ENCODE peak calls at places on chromosome 14, in five cellular contexts. One of them, this sample, is unnamed.

GRCh38 chr14:64303471-64303917 is 9.3 kb upstream of the ESR2 start:
- DNase-seq in uterus: no peak
- DNase-seq in iris pigment epithelial cell: peak
- DNase-seq in EL: peak
- DNase-seq in stimulated activated CD8-positive, alpha-beta memory T cell treated with anti-CD3 and anti-CD28 coated beads, Interleukin-4, amount 100 ng/mL, for 48 hours: no peak
- DNase-seq in this sample: peak

GRCh38 chr14:56133547-56133946 is 15.3 kb downstream of the PELI2 start:
- DNase-seq in uterus: no peak
- DNase-seq in iris pigment epithelial cell: no peak
- DNase-seq in EL: no peak
- DNase-seq in stimulated activated CD8-positive, alpha-beta memory T cell treated with anti-CD3 and anti-CD28 coated beads, Interleukin-4, amount 100 ng/mL, for 48 hours: no peak
- DNase-seq in this sample: no peak

GRCh38 chr14:88831285-88831684 is 6.8 kb downstream of the TTC8 start:
- DNase-seq in uterus: no peak
- DNase-seq in iris pigment epithelial cell: peak
- DNase-seq in EL: peak
- DNase-seq in stimulated activated CD8-positive, alpha-beta memory T cell treated with anti-CD3 and anti-CD28 coated beads, Interleukin-4, amount 100 ng/mL, for 48 hours: no peak
- DNase-seq in this sample: peak

GRCh38 chr14:70653662-70654061 is 11.9 kb downstream of the TTC9 start:
- DNase-seq in uterus: no peak
- DNase-seq in iris pigment epithelial cell: no peak
- DNase-seq in EL: no peak
- DNase-seq in stimulated activated CD8-positive, alpha-beta memory T cell treated with anti-CD3 and anti-CD28 coated beads, Interleukin-4, amount 100 ng/mL, for 48 hours: no peak
- DNase-seq in this sample: no peak

GRCh38 chr14:76844223-76844622 is 18.0 kb downstream of the LRRC74A start:
- DNase-seq in uterus: peak
- DNase-seq in iris pigment epithelial cell: peak
- DNase-seq in EL: peak
- DNase-seq in stimulated activated CD8-positive, alpha-beta memory T cell treated with anti-CD3 and anti-CD28 coated beads, Interleukin-4, amount 100 ng/mL, for 48 hours: peak
- DNase-seq in this sample: no peak

GRCh38 chr14:103126873-103127304 is 3.6 kb downstream of the TNFAIP2 start:
- DNase-seq in uterus: peak
- DNase-seq in iris pigment epithelial cell: no peak
- DNase-seq in EL: no peak
- DNase-seq in stimulated activated CD8-positive, alpha-beta memory T cell treated with anti-CD3 and anti-CD28 coated beads, Interleukin-4, amount 100 ng/mL, for 48 hours: no peak
- DNase-seq in this sample: no peak

GRCh38 chr14:94764573-94764972 is 5.3 kb downstream of the GSC start:
- DNase-seq in uterus: no peak
- DNase-seq in iris pigment epithelial cell: no peak
- DNase-seq in EL: no peak
- DNase-seq in stimulated activated CD8-positive, alpha-beta memory T cell treated with anti-CD3 and anti-CD28 coated beads, Interleukin-4, amount 100 ng/mL, for 48 hours: no peak
- DNase-seq in this sample: no peak

GRCh38 chr14:96929969-96930368 is 132.8 kb downstream of the VRK1 start:
- DNase-seq in uterus: no peak
- DNase-seq in iris pigment epithelial cell: no peak
- DNase-seq in EL: no peak
- DNase-seq in stimulated activated CD8-positive, alpha-beta memory T cell treated with anti-CD3 and anti-CD28 coated beads, Interleukin-4, amount 100 ng/mL, for 48 hours: no peak
- DNase-seq in this sample: no peak

GRCh38 chr14:103695331-103696026 is 19.8 kb downstream of the XRCC3 start:
- DNase-seq in uterus: no peak
- DNase-seq in iris pigment epithelial cell: no peak
- DNase-seq in EL: no peak
- DNase-seq in stimulated activated CD8-positive, alpha-beta memory T cell treated with anti-CD3 and anti-CD28 coated beads, Interleukin-4, amount 100 ng/mL, for 48 hours: no peak
- DNase-seq in this sample: no peak

GRCh38 chr14:96126339-96126770 is 78.3 kb upstream of the BDKRB2 start:
- DNase-seq in uterus: no peak
- DNase-seq in iris pigment epithelial cell: peak
- DNase-seq in EL: no peak
- DNase-seq in stimulated activated CD8-positive, alpha-beta memory T cell treated with anti-CD3 and anti-CD28 coated beads, Interleukin-4, amount 100 ng/mL, for 48 hours: peak
- DNase-seq in this sample: no peak

GRCh38 chr14:55412686-55413085 is 1.1 kb upstream of the ATG14 start:
- DNase-seq in uterus: no peak
- DNase-seq in iris pigment epithelial cell: no peak
- DNase-seq in EL: no peak
- DNase-seq in stimulated activated CD8-positive, alpha-beta memory T cell treated with anti-CD3 and anti-CD28 coated beads, Interleukin-4, amount 100 ng/mL, for 48 hours: no peak
- DNase-seq in this sample: no peak

GRCh38 chr14:97337670-97338069 is 540.5 kb downstream of the VRK1 start:
- DNase-seq in uterus: no peak
- DNase-seq in iris pigment epithelial cell: no peak
- DNase-seq in EL: no peak
- DNase-seq in stimulated activated CD8-positive, alpha-beta memory T cell treated with anti-CD3 and anti-CD28 coated beads, Interleukin-4, amount 100 ng/mL, for 48 hours: no peak
- DNase-seq in this sample: no peak

GRCh38 chr14:60722163-60722835 is 1.9 kb downstream of the SIX4 start:
- DNase-seq in uterus: peak
- DNase-seq in iris pigment epithelial cell: peak
- DNase-seq in EL: peak
- DNase-seq in stimulated activated CD8-positive, alpha-beta memory T cell treated with anti-CD3 and anti-CD28 coated beads, Interleukin-4, amount 100 ng/mL, for 48 hours: peak
- DNase-seq in this sample: no peak

GRCh38 chr14:60509438-60510253 is 700 bp downstream of the SIX6 start:
- DNase-seq in uterus: no peak
- DNase-seq in iris pigment epithelial cell: no peak
- DNase-seq in EL: no peak
- DNase-seq in stimulated activated CD8-positive, alpha-beta memory T cell treated with anti-CD3 and anti-CD28 coated beads, Interleukin-4, amount 100 ng/mL, for 48 hours: no peak
- DNase-seq in this sample: no peak

GRCh38 chr14:64644629-64645028 is 59.6 kb upstream of the PLEKHG3 start:
- DNase-seq in uterus: no peak
- DNase-seq in iris pigment epithelial cell: no peak
- DNase-seq in EL: no peak
- DNase-seq in stimulated activated CD8-positive, alpha-beta memory T cell treated with anti-CD3 and anti-CD28 coated beads, Interleukin-4, amount 100 ng/mL, for 48 hours: no peak
- DNase-seq in this sample: no peak

GRCh38 chr14:77123381-77124344 is 17.9 kb downstream of the ZDHHC22 start:
- DNase-seq in uterus: no peak
- DNase-seq in iris pigment epithelial cell: no peak
- DNase-seq in EL: no peak
- DNase-seq in stimulated activated CD8-positive, alpha-beta memory T cell treated with anti-CD3 and anti-CD28 coated beads, Interleukin-4, amount 100 ng/mL, for 48 hours: no peak
- DNase-seq in this sample: no peak

GRCh38 chr14:64920465-64920864 is 6.2 kb downstream of the CHURC1 start:
- DNase-seq in uterus: no peak
- DNase-seq in iris pigment epithelial cell: peak
- DNase-seq in EL: no peak
- DNase-seq in stimulated activated CD8-positive, alpha-beta memory T cell treated with anti-CD3 and anti-CD28 coated beads, Interleukin-4, amount 100 ng/mL, for 48 hours: no peak
- DNase-seq in this sample: no peak

GRCh38 chr14:34685819-34686428 is 28.5 kb downstream of the CFL2 start:
- DNase-seq in uterus: no peak
- DNase-seq in iris pigment epithelial cell: no peak
- DNase-seq in EL: no peak
- DNase-seq in stimulated activated CD8-positive, alpha-beta memory T cell treated with anti-CD3 and anti-CD28 coated beads, Interleukin-4, amount 100 ng/mL, for 48 hours: no peak
- DNase-seq in this sample: no peak

GRCh38 chr14:35883677-35884293 is 57.6 kb downstream of the BRMS1L start:
- DNase-seq in uterus: no peak
- DNase-seq in iris pigment epithelial cell: peak
- DNase-seq in EL: peak
- DNase-seq in stimulated activated CD8-positive, alpha-beta memory T cell treated with anti-CD3 and anti-CD28 coated beads, Interleukin-4, amount 100 ng/mL, for 48 hours: peak
- DNase-seq in this sample: no peak

GRCh38 chr14:87566986-87567385 is 426.0 kb downstream of the GALC start:
- DNase-seq in uterus: no peak
- DNase-seq in iris pigment epithelial cell: no peak
- DNase-seq in EL: peak
- DNase-seq in stimulated activated CD8-positive, alpha-beta memory T cell treated with anti-CD3 and anti-CD28 coated beads, Interleukin-4, amount 100 ng/mL, for 48 hours: no peak
- DNase-seq in this sample: no peak

GRCh38 chr14:22313172-22313801 is 275.7 kb downstream of the DAD1 start:
- DNase-seq in uterus: no peak
- DNase-seq in iris pigment epithelial cell: peak
- DNase-seq in EL: no peak
- DNase-seq in stimulated activated CD8-positive, alpha-beta memory T cell treated with anti-CD3 and anti-CD28 coated beads, Interleukin-4, amount 100 ng/mL, for 48 hours: no peak
- DNase-seq in this sample: no peak

GRCh38 chr14:69232388-69232787 is 27.6 kb upstream of the GALNT16 start:
- DNase-seq in uterus: no peak
- DNase-seq in iris pigment epithelial cell: no peak
- DNase-seq in EL: no peak
- DNase-seq in stimulated activated CD8-positive, alpha-beta memory T cell treated with anti-CD3 and anti-CD28 coated beads, Interleukin-4, amount 100 ng/mL, for 48 hours: no peak
- DNase-seq in this sample: no peak

GRCh38 chr14:23544511-23545447 is 6.8 kb downstream of the ZFHX2 start:
- DNase-seq in uterus: no peak
- DNase-seq in iris pigment epithelial cell: no peak
- DNase-seq in EL: no peak
- DNase-seq in stimulated activated CD8-positive, alpha-beta memory T cell treated with anti-CD3 and anti-CD28 coated beads, Interleukin-4, amount 100 ng/mL, for 48 hours: no peak
- DNase-seq in this sample: no peak

GRCh38 chr14:52703225-52703624 is 3.8 kb upstream of the PSMC6 start:
- DNase-seq in uterus: no peak
- DNase-seq in iris pigment epithelial cell: peak
- DNase-seq in EL: peak
- DNase-seq in stimulated activated CD8-positive, alpha-beta memory T cell treated with anti-CD3 and anti-CD28 coated beads, Interleukin-4, amount 100 ng/mL, for 48 hours: no peak
- DNase-seq in this sample: peak

GRCh38 chr14:52987514-52987913 is 36.7 kb upstream of the FERMT2 start:
- DNase-seq in uterus: no peak
- DNase-seq in iris pigment epithelial cell: no peak
- DNase-seq in EL: no peak
- DNase-seq in stimulated activated CD8-positive, alpha-beta memory T cell treated with anti-CD3 and anti-CD28 coated beads, Interleukin-4, amount 100 ng/mL, for 48 hours: no peak
- DNase-seq in this sample: no peak

GRCh38 chr14:89965839-89966238 is 10.1 kb downstream of the TDP1 start:
- DNase-seq in uterus: no peak
- DNase-seq in iris pigment epithelial cell: peak
- DNase-seq in EL: no peak
- DNase-seq in stimulated activated CD8-positive, alpha-beta memory T cell treated with anti-CD3 and anti-CD28 coated beads, Interleukin-4, amount 100 ng/mL, for 48 hours: no peak
- DNase-seq in this sample: no peak

GRCh38 chr14:54440037-54440436 is 1.1 kb downstream of the CNIH1 start:
- DNase-seq in uterus: no peak
- DNase-seq in iris pigment epithelial cell: peak
- DNase-seq in EL: peak
- DNase-seq in stimulated activated CD8-positive, alpha-beta memory T cell treated with anti-CD3 and anti-CD28 coated beads, Interleukin-4, amount 100 ng/mL, for 48 hours: no peak
- DNase-seq in this sample: peak

GRCh38 chr14:69044965-69045555 is 66.0 kb upstream of the ACTN1 start:
- DNase-seq in uterus: peak
- DNase-seq in iris pigment epithelial cell: peak
- DNase-seq in EL: no peak
- DNase-seq in stimulated activated CD8-positive, alpha-beta memory T cell treated with anti-CD3 and anti-CD28 coated beads, Interleukin-4, amount 100 ng/mL, for 48 hours: no peak
- DNase-seq in this sample: no peak

GRCh38 chr14:89845346-89845745 is 109.2 kb downstream of the EFCAB11 start:
- DNase-seq in uterus: no peak
- DNase-seq in iris pigment epithelial cell: peak
- DNase-seq in EL: peak
- DNase-seq in stimulated activated CD8-positive, alpha-beta memory T cell treated with anti-CD3 and anti-CD28 coated beads, Interleukin-4, amount 100 ng/mL, for 48 hours: no peak
- DNase-seq in this sample: no peak

GRCh38 chr14:51604078-51604477 is 47.6 kb upstream of the FRMD6 start:
- DNase-seq in uterus: no peak
- DNase-seq in iris pigment epithelial cell: peak
- DNase-seq in EL: peak
- DNase-seq in stimulated activated CD8-positive, alpha-beta memory T cell treated with anti-CD3 and anti-CD28 coated beads, Interleukin-4, amount 100 ng/mL, for 48 hours: no peak
- DNase-seq in this sample: peak

GRCh38 chr14:90785474-90785873 is 30.8 kb downstream of the TTC7B start:
- DNase-seq in uterus: peak
- DNase-seq in iris pigment epithelial cell: peak
- DNase-seq in EL: peak
- DNase-seq in stimulated activated CD8-positive, alpha-beta memory T cell treated with anti-CD3 and anti-CD28 coated beads, Interleukin-4, amount 100 ng/mL, for 48 hours: no peak
- DNase-seq in this sample: no peak

GRCh38 chr14:33914676-33915516 is 36.0 kb downstream of the EGLN3 start:
- DNase-seq in uterus: no peak
- DNase-seq in iris pigment epithelial cell: peak
- DNase-seq in EL: peak
- DNase-seq in stimulated activated CD8-positive, alpha-beta memory T cell treated with anti-CD3 and anti-CD28 coated beads, Interleukin-4, amount 100 ng/mL, for 48 hours: no peak
- DNase-seq in this sample: peak

GRCh38 chr14:89418452-89418851 is 1.4 kb upstream of the FOXN3 start:
- DNase-seq in uterus: no peak
- DNase-seq in iris pigment epithelial cell: no peak
- DNase-seq in EL: peak
- DNase-seq in stimulated activated CD8-positive, alpha-beta memory T cell treated with anti-CD3 and anti-CD28 coated beads, Interleukin-4, amount 100 ng/mL, for 48 hours: no peak
- DNase-seq in this sample: no peak

GRCh38 chr14:72869407-72870329 is 24.2 kb downstream of the DPF3 start:
- DNase-seq in uterus: no peak
- DNase-seq in iris pigment epithelial cell: no peak
- DNase-seq in EL: no peak
- DNase-seq in stimulated activated CD8-positive, alpha-beta memory T cell treated with anti-CD3 and anti-CD28 coated beads, Interleukin-4, amount 100 ng/mL, for 48 hours: no peak
- DNase-seq in this sample: no peak

GRCh38 chr14:87896393-87897380 is 96.3 kb downstream of the GALC start:
- DNase-seq in uterus: no peak
- DNase-seq in iris pigment epithelial cell: peak
- DNase-seq in EL: peak
- DNase-seq in stimulated activated CD8-positive, alpha-beta memory T cell treated with anti-CD3 and anti-CD28 coated beads, Interleukin-4, amount 100 ng/mL, for 48 hours: no peak
- DNase-seq in this sample: peak

GRCh38 chr14:91509083-91509877 is 830 bp downstream of the PPP4R3A start:
- DNase-seq in uterus: peak
- DNase-seq in iris pigment epithelial cell: peak
- DNase-seq in EL: peak
- DNase-seq in stimulated activated CD8-positive, alpha-beta memory T cell treated with anti-CD3 and anti-CD28 coated beads, Interleukin-4, amount 100 ng/mL, for 48 hours: peak
- DNase-seq in this sample: no peak

GRCh38 chr14:65167072-65167645 is 64.8 kb upstream of the MAX start:
- DNase-seq in uterus: no peak
- DNase-seq in iris pigment epithelial cell: peak
- DNase-seq in EL: no peak
- DNase-seq in stimulated activated CD8-positive, alpha-beta memory T cell treated with anti-CD3 and anti-CD28 coated beads, Interleukin-4, amount 100 ng/mL, for 48 hours: no peak
- DNase-seq in this sample: no peak

GRCh38 chr14:21142357-21142756 is 13.5 kb downstream of the OR5AU1 start:
- DNase-seq in uterus: no peak
- DNase-seq in iris pigment epithelial cell: no peak
- DNase-seq in EL: no peak
- DNase-seq in stimulated activated CD8-positive, alpha-beta memory T cell treated with anti-CD3 and anti-CD28 coated beads, Interleukin-4, amount 100 ng/mL, for 48 hours: no peak
- DNase-seq in this sample: no peak

GRCh38 chr14:75310295-75311059 is 31.8 kb downstream of the FOS start:
- DNase-seq in uterus: peak
- DNase-seq in iris pigment epithelial cell: peak
- DNase-seq in EL: peak
- DNase-seq in stimulated activated CD8-positive, alpha-beta memory T cell treated with anti-CD3 and anti-CD28 coated beads, Interleukin-4, amount 100 ng/mL, for 48 hours: no peak
- DNase-seq in this sample: peak

GRCh38 chr14:101233861-101234587 is 327.3 kb upstream of the DIO3 start:
- DNase-seq in uterus: no peak
- DNase-seq in iris pigment epithelial cell: no peak
- DNase-seq in EL: no peak
- DNase-seq in stimulated activated CD8-positive, alpha-beta memory T cell treated with anti-CD3 and anti-CD28 coated beads, Interleukin-4, amount 100 ng/mL, for 48 hours: no peak
- DNase-seq in this sample: no peak